ENCODE peak calls at places on chromosomes 6 and 20, in eight cellular contexts. T is dermis blood vessel endothelial cell, B is heart right ventricle, R is left cardiac atrium, V is T1000, K is body of pancreas, D is LoVo, I is aorta. Q is an unnamed sample.

GRCh38 chr6:42162812-42163211 is 10.4 kb upstream of the GUCA1A start:
- DNase-seq in T (no peak), B (no peak), R (no peak), V (no peak), K (no peak), D (no peak), I (no peak), Q (no peak)

GRCh38 chr6:48826884-48827701 is 636.0 kb downstream of the MMUT start:
- DNase-seq in T (peak), B (no peak), R (peak), V (peak), K (peak), D (peak), I (peak), Q (no peak)

GRCh38 chr6:47096233-47096887 is 54.2 kb upstream of the ADGRF1 start:
- DNase-seq in T (no peak), B (no peak), R (no peak), V (no peak), K (no peak), D (no peak), I (no peak), Q (no peak)

GRCh38 chr20:62874745-62875344 is 13.2 kb upstream of the TCFL5 start:
- DNase-seq in T (no peak), B (no peak), R (no peak), V (no peak), K (no peak), D (no peak), I (no peak), Q (no peak)

GRCh38 chr6:70717038-70717801 is 49.5 kb downstream of the SMAP1 start:
- DNase-seq in T (peak), B (no peak), R (no peak), V (no peak), K (no peak), D (no peak), I (no peak), Q (no peak)

GRCh38 chr20:50341880-50342637 is 151.4 kb downstream of the CEBPB start:
- DNase-seq in T (no peak), B (no peak), R (no peak), V (no peak), K (no peak), D (no peak), I (no peak), Q (no peak)

GRCh38 chr6:160146454-160147145 is 25.0 kb downstream of the SLC22A1 start:
- DNase-seq in T (no peak), B (no peak), R (no peak), V (no peak), K (no peak), D (no peak), I (no peak), Q (no peak)

GRCh38 chr6:3473773-3474172 is 16.9 kb upstream of the SLC22A23 start:
- DNase-seq in T (no peak), B (no peak), R (no peak), V (no peak), K (no peak), D (no peak), I (no peak), Q (no peak)

GRCh38 chr6:30881987-30882763 is 2.1 kb upstream of the DDR1 start:
- DNase-seq in T (no peak), B (no peak), R (no peak), V (no peak), K (peak), D (no peak), I (no peak), Q (no peak)

GRCh38 chr6:158231551-158232444 is 63.6 kb downstream of the GTF2H5 start:
- DNase-seq in T (peak), B (peak), R (peak), V (peak), K (peak), D (peak), I (peak), Q (no peak)

GRCh38 chr6:85363870-85364269 is 86.0 kb upstream of the NT5E start:
- DNase-seq in T (no peak), B (no peak), R (no peak), V (no peak), K (no peak), D (no peak), I (no peak), Q (no peak)

GRCh38 chr20:52251137-52251700 is 59.6 kb upstream of the ZFP64 start:
- DNase-seq in T (no peak), B (no peak), R (no peak), V (no peak), K (no peak), D (no peak), I (no peak), Q (no peak)

GRCh38 chr6:161327360-161327953 is 53.6 kb upstream of the AGPAT4 start:
- DNase-seq in T (no peak), B (no peak), R (no peak), V (no peak), K (no peak), D (no peak), I (no peak), Q (no peak)

GRCh38 chr6:109523478-109523877 is 40.5 kb upstream of the ZBTB24 start:
- DNase-seq in T (no peak), B (no peak), R (no peak), V (no peak), K (no peak), D (no peak), I (no peak), Q (no peak)

GRCh38 chr6:11033825-11034224 is 10.3 kb downstream of the ELOVL2 start:
- DNase-seq in T (no peak), B (no peak), R (no peak), V (no peak), K (no peak), D (no peak), I (no peak), Q (no peak)

GRCh38 chr6:42451146-42451594 is 556 bp downstream of the TRERF1 start:
- DNase-seq in T (no peak), B (no peak), R (no peak), V (no peak), K (no peak), D (no peak), I (no peak), Q (no peak)

GRCh38 chr6:17877196-17877889 is 110.1 kb downstream of the KIF13A start:
- DNase-seq in T (no peak), B (no peak), R (no peak), V (peak), K (no peak), D (no peak), I (no peak), Q (no peak)

GRCh38 chr20:41133709-41134361 is 3.5 kb upstream of the PLCG1 start:
- DNase-seq in T (no peak), B (no peak), R (no peak), V (no peak), K (no peak), D (no peak), I (no peak), Q (no peak)

GRCh38 chr20:41182296-41183212 is 45.2 kb downstream of the PLCG1 start:
- DNase-seq in T (no peak), B (no peak), R (no peak), V (no peak), K (no peak), D (no peak), I (no peak), Q (no peak)

GRCh38 chr6:135819665-135820064 is 31.8 kb upstream of the PDE7B start:
- DNase-seq in T (no peak), B (no peak), R (no peak), V (no peak), K (no peak), D (no peak), I (no peak), Q (no peak)

GRCh38 chr6:73180718-73181619 is 44.3 kb downstream of the KHDC1L start:
- DNase-seq in T (peak), B (no peak), R (no peak), V (peak), K (peak), D (peak), I (no peak), Q (peak)

GRCh38 chr20:33668087-33668790 is 1.5 kb downstream of the ACTL10 start:
- DNase-seq in T (no peak), B (peak), R (no peak), V (peak), K (peak), D (no peak), I (peak), Q (no peak)

Q was measured in smooth muscle cell of the brain vasculature.